ENCODE peak calls at places on chromosomes 16 and 17, in nine cellular contexts. E is tibial nerve, S is uterus, G is mammary epithelial cell, T is mucosa of descending colon, Y is RWPE2, R is heart left ventricle, Q is stomach, M is PC-9. F is an unnamed sample.
A peak's percentile ranks its signal among the peaks of the same experiment; 100 is the strongest.

GRCh38 chr17:4900231-4901107 is 1.1 kb downstream of the C17orf107 start:
- DNase-seq in E (no peak), S (no peak), G (no peak), T (peak; percentile 82), Y (no peak), R (no peak), Q (peak; percentile 51), M (no peak), F (no peak)

GRCh38 chr16:9929836-9930235 is 252.4 kb downstream of the GRIN2A start:
- DNase-seq in E (no peak), S (no peak), G (no peak), T (no peak), Y (no peak), R (no peak), Q (no peak), M (no peak), F (no peak)

GRCh38 chr17:80257716-80258213 is 2.9 kb upstream of the RNF213 start:
- DNase-seq in E (no peak), S (no peak), G (no peak), T (peak; percentile 72), Y (no peak), R (no peak), Q (no peak), M (no peak), F (no peak)

GRCh38 chr17:50308666-50309065 is 34.4 kb downstream of the TMEM92 start:
- DNase-seq in E (no peak), S (no peak), G (no peak), T (no peak), Y (no peak), R (no peak), Q (no peak), M (no peak), F (no peak)

GRCh38 chr16:68802190-68802589 is 41.1 kb upstream of the TANGO6 start:
- DNase-seq in E (no peak), S (no peak), G (peak; percentile 88), T (no peak), Y (no peak), R (no peak), Q (no peak), M (peak; percentile 35), F (no peak)

GRCh38 chr17:64632193-64632592 is 29.9 kb downstream of the SMURF2 start:
- DNase-seq in E (no peak), S (no peak), G (no peak), T (no peak), Y (no peak), R (no peak), Q (no peak), M (no peak), F (no peak)

GRCh38 chr17:80779961-80780380 is 211.7 kb upstream of the CHMP6 start:
- DNase-seq in E (peak; percentile 48), S (peak; percentile 85), G (no peak), T (no peak), Y (no peak), R (no peak), Q (no peak), M (no peak), F (no peak)

GRCh38 chr17:40118093-40118492 is 3.7 kb upstream of the MSL1 start:
- DNase-seq in E (no peak), S (no peak), G (no peak), T (no peak), Y (no peak), R (no peak), Q (no peak), M (no peak), F (no peak)

GRCh38 chr16:85615014-85615851 is 2.1 kb downstream of the GSE1 start:
- DNase-seq in E (peak; percentile 18), S (no peak), G (peak; percentile 52), T (peak; percentile 92), Y (peak; percentile 98), R (no peak), Q (peak; percentile 91), M (peak; percentile 92), F (peak; percentile 80)

GRCh38 chr17:39094607-39095308 is 56.7 kb downstream of the PLXDC1 start:
- DNase-seq in E (no peak), S (no peak), G (no peak), T (no peak), Y (no peak), R (no peak), Q (no peak), M (no peak), F (no peak)

GRCh38 chr17:21286066-21286770 is 1.7 kb downstream of the MAP2K3 start:
- DNase-seq in E (peak; percentile 87), S (peak; percentile 94), G (peak; percentile 94), T (peak; percentile 93), Y (peak; percentile 98), R (peak; percentile 90), Q (peak; percentile 91), M (peak; percentile 97), F (peak; percentile 83)

GRCh38 chr17:35373984-35374765 is 754 bp upstream of the SLFN11 start:
- DNase-seq in E (peak; percentile 57), S (peak; percentile 38), G (peak; percentile 17), T (peak; percentile 72), Y (no peak), R (peak; percentile 79), Q (peak; percentile 47), M (no peak), F (peak; percentile 61)

GRCh38 chr17:28317099-28317964 is 1.7 kb upstream of the TMEM97 start:
- DNase-seq in E (no peak), S (no peak), G (no peak), T (no peak), Y (no peak), R (no peak), Q (no peak), M (no peak), F (no peak)

GRCh38 chr16:58589311-58589890 is 40.2 kb downstream of the CNOT1 start:
- DNase-seq in E (no peak), S (no peak), G (no peak), T (no peak), Y (no peak), R (no peak), Q (no peak), M (no peak), F (no peak)

GRCh38 chr17:61139219-61139618 is 260.4 kb upstream of the TBX2 start:
- DNase-seq in E (no peak), S (no peak), G (peak; percentile 56), T (peak; percentile 57), Y (no peak), R (no peak), Q (peak; percentile 43), M (peak; percentile 71), F (no peak)

GRCh38 chr17:43790311-43790940 is 10.2 kb downstream of the CFAP97D1 start:
- DNase-seq in E (no peak), S (no peak), G (peak; percentile 74), T (no peak), Y (no peak), R (no peak), Q (no peak), M (no peak), F (peak; percentile 39)

GRCh38 chr16:66115373-66115772 is 251.1 kb upstream of the CDH5 start:
- DNase-seq in E (no peak), S (no peak), G (no peak), T (no peak), Y (no peak), R (no peak), Q (no peak), M (no peak), F (no peak)
- TF ChIP-seq CTCF in E (no peak), S (no peak), G (peak; percentile 5), T (no peak), Y (no peak), R (no peak), Q (no peak), M (no peak), F (no peak)

GRCh38 chr17:78840780-78841611 is at the start of gene USP36:
- DNase-seq in E (peak; percentile 100), S (peak; percentile 99), G (peak; percentile 99), T (peak; percentile 100), Y (peak; percentile 99), R (peak; percentile 100), Q (peak; percentile 100), M (peak; percentile 89), F (peak; percentile 99)
- H3K4me1 ChIP-seq in E (peaks cover 10% of the 10 kb centered on the region), S (peaks cover 11% of the 10 kb centered on the region), G (peaks cover 15% of the 10 kb centered on the region), T (peaks cover 13% of the 10 kb centered on the region), Y (peaks cover 4% of the 10 kb centered on the region), R (peaks cover 23% of the 10 kb centered on the region), Q (peaks cover 19% of the 10 kb centered on the region), M (peaks cover 13% of the 10 kb centered on the region), F (peaks cover 9% of the 10 kb centered on the region)

DNA sequence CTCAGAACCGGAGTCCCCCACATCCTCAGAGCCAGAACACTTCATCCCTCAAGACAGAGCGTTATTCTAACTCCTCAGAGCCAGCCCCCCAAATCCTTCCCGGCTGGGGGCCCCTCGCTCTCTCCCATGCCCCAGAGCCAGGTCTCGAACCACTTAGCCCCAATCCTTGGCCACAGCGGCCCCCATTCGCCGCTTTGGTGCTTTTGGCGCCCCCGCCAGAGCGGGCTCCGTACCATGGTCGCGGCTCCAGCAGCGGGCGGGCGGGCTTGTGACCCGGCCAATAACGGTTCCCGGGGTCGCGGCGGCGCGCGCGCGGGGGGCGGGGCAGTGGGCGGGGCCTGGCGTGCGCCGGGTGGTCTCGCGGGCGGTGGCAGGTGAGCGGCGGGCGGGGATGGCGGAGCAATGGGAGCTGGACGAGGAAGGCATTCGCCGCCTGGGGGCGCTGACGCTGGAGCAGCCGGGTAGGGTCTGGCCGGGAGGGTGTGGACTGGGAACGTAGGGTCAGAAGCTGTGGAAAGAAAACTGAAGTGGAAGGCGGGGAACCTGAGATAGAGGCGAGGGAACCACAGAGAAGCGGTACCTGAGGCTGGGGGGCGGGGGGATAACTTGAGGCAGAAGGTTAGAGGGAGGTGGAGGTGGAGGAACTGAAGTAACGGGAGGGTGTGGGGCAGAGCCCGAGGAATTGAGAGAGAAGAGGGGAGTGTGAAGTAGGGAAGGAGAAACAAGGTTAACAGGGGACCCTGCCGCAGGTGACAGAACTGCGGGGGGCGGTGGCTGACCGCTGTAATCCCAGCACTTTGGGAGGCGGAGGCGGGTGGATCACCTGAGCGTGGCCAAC is at the start of the genes KCTD19 and LRRC36:
- DNase-seq in E (peak; percentile 21), S (peak; percentile 55), G (no peak), T (peak; percentile 75), Y (no peak), R (peak; percentile 64), Q (peak; percentile 78), M (no peak), F (peak; percentile 35)
- TF ChIP-seq CTCF in E (no peak), S (peak; percentile 18), G (peak; percentile 4), T (peak; percentile 26), Y (peak; percentile 37), R (peak; percentile 15), Q (peak; percentile 31), M (no peak), F (no peak)

GRCh38 chr17:59357219-59357699 is 25.8 kb downstream of the YPEL2 start:
- DNase-seq in E (no peak), S (no peak), G (no peak), T (no peak), Y (no peak), R (no peak), Q (no peak), M (no peak), F (no peak)
- H3K4me1 ChIP-seq in E (peaks cover 73% of the 10 kb centered on the region), S (peaks cover 12% of the 10 kb centered on the region), G (peaks cover 19% of the 10 kb centered on the region), T (peaks cover 15% of the 10 kb centered on the region), Y (peaks cover 15% of the 10 kb centered on the region), R (peaks cover 100% of the 10 kb centered on the region), Q (peaks cover 41% of the 10 kb centered on the region), M (peaks cover 19% of the 10 kb centered on the region), F (peaks cover under 1% of the 10 kb centered on the region)

GRCh38 chr17:33686171-33686570 is 393.1 kb upstream of the ASIC2 start:
- DNase-seq in E (no peak), S (no peak), G (no peak), T (no peak), Y (no peak), R (no peak), Q (no peak), M (no peak), F (no peak)
- TF ChIP-seq CTCF in E (no peak), S (no peak), G (peak; percentile 10), T (no peak), Y (peak; percentile 24), R (peak; percentile 38), Q (no peak), M (peak; percentile 53), F (no peak)